ENCODE peak calls at places on chromosomes 2 and 18, in ten cellular contexts. F, D, K, C, V, Z, I, E, R and O are unnamed samples.

GRCh38 chr2:151947524-151948165 is 119.4 kb upstream of the ARL5A start:
- DNase-seq in F (no peak), D (peak), K (no peak), C (peak), V (peak), Z (peak), I (no peak), E (no peak), R (no peak), O (no peak)

GRCh38 chr18:7609617-7610016 is 42.5 kb downstream of the PTPRM start:
- DNase-seq in F (no peak), D (no peak), K (no peak), C (no peak), V (no peak), Z (no peak), I (no peak), E (no peak), R (no peak), O (no peak)

GRCh38 chr2:66445076-66445724 is 10.3 kb downstream of the MEIS1 start:
- DNase-seq in F (no peak), D (no peak), K (no peak), C (no peak), V (peak), Z (no peak), I (no peak), E (peak), R (no peak), O (no peak)

GRCh38 chr2:96690306-96691021 is 47.9 kb downstream of the FER1L5 start:
- DNase-seq in F (no peak), D (no peak), K (no peak), C (no peak), V (no peak), Z (no peak), I (peak), E (no peak), R (no peak), O (no peak)

GRCh38 chr18:41875094-41875780 is 79.8 kb upstream of the PIK3C3 start:
- DNase-seq in F (no peak), D (peak), K (no peak), C (no peak), V (no peak), Z (no peak), I (no peak), E (peak), R (no peak), O (peak)

GRCh38 chr2:228082571-228082970 is 98.9 kb downstream of the SPHKAP start:
- DNase-seq in F (no peak), D (no peak), K (no peak), C (no peak), V (no peak), Z (no peak), I (no peak), E (no peak), R (no peak), O (no peak)

GRCh38 chr2:63692002-63692606 is 103.3 kb downstream of the MDH1 start:
- DNase-seq in F (no peak), D (peak), K (peak), C (no peak), V (no peak), Z (no peak), I (no peak), E (peak), R (no peak), O (no peak)

GRCh38 chr2:26652361-26653041 is 11.3 kb upstream of the CIB4 start:
- DNase-seq in F (no peak), D (no peak), K (peak), C (no peak), V (no peak), Z (no peak), I (peak), E (peak), R (peak), O (no peak)

GRCh38 chr18:31513189-31513907 is 15.4 kb downstream of the DSG2 start:
- DNase-seq in F (no peak), D (peak), K (no peak), C (no peak), V (no peak), Z (no peak), I (no peak), E (no peak), R (no peak), O (peak)

GRCh38 chr2:29281585-29281984 is 166.4 kb downstream of the CLIP4 start:
- DNase-seq in F (no peak), D (peak), K (no peak), C (peak), V (peak), Z (peak), I (no peak), E (peak), R (no peak), O (no peak)

GRCh38 chr2:172105715-172106124 is 3.0 kb upstream of the DLX2 start:
- DNase-seq in F (no peak), D (no peak), K (no peak), C (no peak), V (no peak), Z (no peak), I (no peak), E (no peak), R (no peak), O (no peak)
- H3K4me3 ChIP-seq in F (no peak), D (no peak), K (no peak), C (no peak), V (no peak), Z (no peak), I (no peak), E (peak), R (peak), O (peak)

GRCh38 chr2:170715062-170715931 is at the start of gene SP5:
- DNase-seq in F (peak), D (no peak), K (peak), C (peak), V (peak), Z (peak), I (no peak), E (no peak), R (no peak), O (no peak)
- H3K4me3 ChIP-seq in F (peak), D (peak), K (peak), C (peak), V (peak), Z (peak), I (peak), E (peak), R (peak), O (peak)

GRCh38 chr18:54720590-54720989 is 107.7 kb upstream of the RAB27B start:
- DNase-seq in F (no peak), D (no peak), K (no peak), C (no peak), V (no peak), Z (no peak), I (no peak), E (no peak), R (no peak), O (no peak)

GRCh38 chr18:54713386-54713785 is 114.9 kb upstream of the RAB27B start:
- DNase-seq in F (no peak), D (no peak), K (no peak), C (no peak), V (no peak), Z (no peak), I (no peak), E (no peak), R (no peak), O (no peak)

GRCh38 chr18:54718436-54718773 is 109.9 kb upstream of the RAB27B start:
- DNase-seq in F (no peak), D (no peak), K (no peak), C (no peak), V (no peak), Z (no peak), I (no peak), E (no peak), R (no peak), O (no peak)

GRCh38 chr18:54716586-54716985 is 111.7 kb upstream of the RAB27B start:
- DNase-seq in F (no peak), D (no peak), K (peak), C (peak), V (no peak), Z (no peak), I (no peak), E (no peak), R (no peak), O (no peak)

GRCh38 chr18:54717673-54718435 is 110.4 kb upstream of the RAB27B start:
- DNase-seq in F (peak), D (no peak), K (no peak), C (peak), V (no peak), Z (no peak), I (peak), E (no peak), R (no peak), O (no peak)
- H3K4me3 ChIP-seq in F (no peak), D (no peak), K (no peak), C (peak), V (no peak), Z (no peak), I (no peak), E (no peak), R (no peak), O (peak)

GRCh38 chr2:11572996-11573395 is 39.2 kb downstream of the GREB1 start:
- DNase-seq in F (no peak), D (no peak), K (no peak), C (no peak), V (no peak), Z (no peak), I (peak), E (no peak), R (no peak), O (no peak)

GRCh38 chr2:11571170-11571569 is 37.3 kb downstream of the GREB1 start:
- DNase-seq in F (no peak), D (no peak), K (no peak), C (no peak), V (no peak), Z (no peak), I (peak), E (no peak), R (no peak), O (no peak)

GRCh38 chr2:11576398-11576797 is 42.6 kb downstream of the GREB1 start:
- DNase-seq in F (no peak), D (no peak), K (no peak), C (no peak), V (no peak), Z (no peak), I (peak), E (no peak), R (no peak), O (no peak)

GRCh38 chr2:11574176-11575046 is 40.6 kb downstream of the GREB1 start:
- DNase-seq in F (no peak), D (no peak), K (no peak), C (no peak), V (no peak), Z (no peak), I (peak), E (no peak), R (no peak), O (no peak)

DNA sequence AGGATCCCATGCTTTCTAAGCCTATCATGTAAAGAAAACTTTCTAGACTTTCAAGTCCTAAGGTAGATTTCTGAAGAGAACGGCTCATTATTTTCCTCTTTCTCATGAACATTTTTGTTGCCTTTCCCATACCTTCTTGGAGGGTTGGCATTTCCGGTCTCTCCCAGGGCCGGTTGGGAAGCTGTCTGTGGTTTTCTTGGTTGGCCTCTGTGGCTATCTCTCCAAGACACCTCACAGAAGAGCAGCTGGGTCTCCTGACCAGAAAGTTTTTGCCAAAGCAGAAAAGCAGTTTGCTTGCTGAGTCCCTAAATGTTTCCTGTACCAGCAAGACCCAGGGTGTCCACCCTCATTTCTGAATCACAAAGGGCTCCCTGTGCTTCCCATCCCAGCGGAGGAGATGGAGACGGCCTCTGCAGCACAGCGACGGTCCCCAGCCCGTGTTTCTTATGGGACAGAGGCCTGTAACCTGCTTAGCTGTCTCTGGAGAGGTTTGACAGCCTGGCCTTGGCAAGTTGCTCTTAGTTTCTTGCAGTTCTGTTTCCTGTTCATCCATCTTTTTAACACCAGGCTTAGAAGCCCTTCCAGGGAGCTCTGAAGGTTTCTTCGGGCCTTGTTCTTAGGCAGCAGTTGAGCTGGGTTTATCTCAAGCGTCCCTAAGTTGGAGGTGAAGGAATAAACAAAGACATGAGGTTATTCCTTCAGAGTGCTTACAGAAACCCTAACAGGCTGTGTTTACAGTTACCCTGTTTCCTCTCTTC is 39.8 kb downstream of the GREB1 start:
- DNase-seq in F (no peak), D (no peak), K (no peak), C (no peak), V (no peak), Z (no peak), I (peak), E (no peak), R (peak), O (no peak)
- H3K4me3 ChIP-seq in F (no peak), D (no peak), K (no peak), C (no peak), V (no peak), Z (no peak), I (no peak), E (no peak), R (no peak), O (no peak)

DNA sequence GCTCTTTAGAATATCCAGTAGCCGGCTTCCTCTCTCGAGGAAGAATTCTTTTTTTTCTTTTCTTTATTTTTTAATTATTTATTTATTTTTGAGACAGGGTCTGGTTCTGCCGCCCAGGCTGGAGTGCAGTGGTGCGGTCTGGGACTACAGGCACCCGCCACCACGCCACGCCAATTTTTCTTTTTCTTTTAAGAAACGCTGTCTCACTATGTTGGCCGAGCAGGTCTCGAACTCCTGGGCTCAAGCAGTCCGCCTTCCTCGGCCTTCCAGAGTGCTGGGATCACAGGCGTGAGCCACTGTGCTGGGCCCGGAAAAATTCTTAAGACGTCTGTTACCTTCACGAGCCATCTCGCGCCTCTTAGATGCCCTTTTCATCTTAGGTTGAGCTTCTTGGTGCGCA is 931 bp upstream of the TMEM131 start:
- DNase-seq in F (no peak), D (no peak), K (no peak), C (no peak), V (peak), Z (no peak), I (peak), E (no peak), R (no peak), O (no peak)
- H3K4me3 ChIP-seq in F (peak), D (peak), K (peak), C (peak), V (peak), Z (peak), I (peak), E (peak), R (no peak), O (peak)

DNA sequence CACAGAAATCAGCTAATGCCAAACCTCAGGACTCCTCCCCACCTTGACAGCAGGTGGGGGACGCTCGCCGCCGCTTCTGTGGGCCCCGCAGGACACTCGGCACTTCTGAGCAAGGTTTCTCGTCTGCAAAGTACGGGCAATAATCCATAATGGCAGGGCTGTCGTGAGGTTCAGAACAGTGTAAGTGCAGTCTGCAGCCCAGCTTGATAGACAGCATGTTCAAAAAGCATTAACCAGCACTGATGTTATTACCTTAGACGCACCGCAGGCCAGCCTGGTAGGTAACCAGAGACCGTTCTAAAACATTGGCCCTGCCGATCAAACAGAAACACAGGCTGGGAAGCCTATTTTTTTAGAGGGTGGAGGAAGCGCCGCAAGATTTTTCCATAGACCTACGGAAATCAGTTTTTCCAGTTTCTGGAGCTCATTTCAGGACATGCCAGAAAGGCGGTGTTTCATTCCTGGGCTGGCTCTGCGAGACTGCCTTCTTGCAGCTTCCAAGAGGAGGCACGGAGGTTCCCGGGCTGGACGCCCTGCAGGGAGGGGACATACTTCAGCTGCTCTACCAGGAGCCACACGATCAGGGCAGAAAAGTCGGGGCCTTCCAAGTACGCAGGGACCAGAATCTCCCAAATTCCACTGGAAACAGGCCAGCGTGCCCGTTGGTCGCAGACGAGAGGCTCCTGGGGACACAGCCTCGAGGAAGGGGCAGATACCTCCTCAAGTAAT is 148.7 kb downstream of the TPO start:
- DNase-seq in F (no peak), D (no peak), K (no peak), C (no peak), V (no peak), Z (no peak), I (peak), E (peak), R (no peak), O (no peak)
- H3K4me3 ChIP-seq in F (no peak), D (no peak), K (no peak), C (no peak), V (no peak), Z (no peak), I (no peak), E (no peak), R (no peak), O (no peak)